ENCODE peak calls at places on chromosomes 16 and 17, in eight cellular contexts. One of them, this sample, is unnamed.

GRCh38 chr16:13110124-13110796 is 208.9 kb downstream of the SHISA9 start:
- DNase-seq in CD8-positive, alpha-beta memory T cell: no peak
- DNase-seq in HEK293T: no peak
- DNase-seq in bronchial epithelial cell: peak; percentile 3
- DNase-seq in dermis blood vessel endothelial cell: no peak
- DNase-seq in mesenchymal stem cell: peak; percentile 71
- DNase-seq in GM03348: no peak
- DNase-seq in cerebellar nuclear complex: no peak
- DNase-seq in this sample: peak; percentile 46

GRCh38 chr17:74373838-74374606 is 6.7 kb downstream of the GPR142 start:
- DNase-seq in CD8-positive, alpha-beta memory T cell: no peak
- DNase-seq in HEK293T: no peak
- DNase-seq in bronchial epithelial cell: no peak
- DNase-seq in dermis blood vessel endothelial cell: no peak
- DNase-seq in mesenchymal stem cell: peak; percentile 2
- DNase-seq in GM03348: no peak
- DNase-seq in cerebellar nuclear complex: no peak
- DNase-seq in this sample: no peak

GRCh38 chr16:50688867-50689266 is 4.5 kb upstream of the NOD2 start:
- DNase-seq in CD8-positive, alpha-beta memory T cell: no peak
- DNase-seq in HEK293T: no peak
- DNase-seq in bronchial epithelial cell: no peak
- DNase-seq in dermis blood vessel endothelial cell: no peak
- DNase-seq in mesenchymal stem cell: no peak
- DNase-seq in GM03348: no peak
- DNase-seq in cerebellar nuclear complex: no peak
- DNase-seq in this sample: no peak

GRCh38 chr17:18955009-18955408 is 3.0 kb downstream of the SLC5A10 start:
- DNase-seq in CD8-positive, alpha-beta memory T cell: no peak
- DNase-seq in HEK293T: no peak
- DNase-seq in bronchial epithelial cell: no peak
- DNase-seq in dermis blood vessel endothelial cell: no peak
- DNase-seq in mesenchymal stem cell: no peak
- DNase-seq in GM03348: no peak
- DNase-seq in cerebellar nuclear complex: no peak
- DNase-seq in this sample: no peak

GRCh38 chr17:67836205-67836987 is 11.1 kb downstream of the BPTF start:
- DNase-seq in CD8-positive, alpha-beta memory T cell: no peak
- DNase-seq in HEK293T: no peak
- DNase-seq in bronchial epithelial cell: no peak
- DNase-seq in dermis blood vessel endothelial cell: no peak
- DNase-seq in mesenchymal stem cell: peak; percentile 43
- DNase-seq in GM03348: peak; percentile 33
- DNase-seq in cerebellar nuclear complex: no peak
- DNase-seq in this sample: peak; percentile 53

GRCh38 chr17:56581635-56582605 is 11.6 kb upstream of the NOG start:
- DNase-seq in CD8-positive, alpha-beta memory T cell: no peak
- DNase-seq in HEK293T: no peak
- DNase-seq in bronchial epithelial cell: no peak
- DNase-seq in dermis blood vessel endothelial cell: no peak
- DNase-seq in mesenchymal stem cell: no peak
- DNase-seq in GM03348: no peak
- DNase-seq in cerebellar nuclear complex: no peak
- DNase-seq in this sample: no peak

GRCh38 chr17:329794-330420 is 22.7 kb downstream of the RPH3AL start:
- DNase-seq in CD8-positive, alpha-beta memory T cell: no peak
- DNase-seq in HEK293T: no peak
- DNase-seq in bronchial epithelial cell: no peak
- DNase-seq in dermis blood vessel endothelial cell: no peak
- DNase-seq in mesenchymal stem cell: no peak
- DNase-seq in GM03348: no peak
- DNase-seq in cerebellar nuclear complex: no peak
- DNase-seq in this sample: no peak

GRCh38 chr16:12601290-12601900 is 202.3 kb downstream of the CPPED1 start:
- DNase-seq in CD8-positive, alpha-beta memory T cell: no peak
- DNase-seq in HEK293T: no peak
- DNase-seq in bronchial epithelial cell: no peak
- DNase-seq in dermis blood vessel endothelial cell: no peak
- DNase-seq in mesenchymal stem cell: no peak
- DNase-seq in GM03348: no peak
- DNase-seq in cerebellar nuclear complex: no peak
- DNase-seq in this sample: no peak

GRCh38 chr16:64133396-64133795 is 988.5 kb downstream of the CDH11 start:
- DNase-seq in CD8-positive, alpha-beta memory T cell: no peak
- DNase-seq in HEK293T: no peak
- DNase-seq in bronchial epithelial cell: no peak
- DNase-seq in dermis blood vessel endothelial cell: no peak
- DNase-seq in mesenchymal stem cell: no peak
- DNase-seq in GM03348: no peak
- DNase-seq in cerebellar nuclear complex: no peak
- DNase-seq in this sample: no peak

GRCh38 chr16:24670623-24671454 is 58.6 kb upstream of the TNRC6A start:
- DNase-seq in CD8-positive, alpha-beta memory T cell: no peak
- DNase-seq in HEK293T: no peak
- DNase-seq in bronchial epithelial cell: peak; percentile 44
- DNase-seq in dermis blood vessel endothelial cell: peak; percentile 61
- DNase-seq in mesenchymal stem cell: peak; percentile 96
- DNase-seq in GM03348: peak; percentile 65
- DNase-seq in cerebellar nuclear complex: peak; percentile 98
- DNase-seq in this sample: peak; percentile 87

GRCh38 chr16:75506107-75506506 is 10.9 kb upstream of the CHST6 start:
- DNase-seq in CD8-positive, alpha-beta memory T cell: no peak
- DNase-seq in HEK293T: no peak
- DNase-seq in bronchial epithelial cell: no peak
- DNase-seq in dermis blood vessel endothelial cell: no peak
- DNase-seq in mesenchymal stem cell: no peak
- DNase-seq in GM03348: no peak
- DNase-seq in cerebellar nuclear complex: no peak
- DNase-seq in this sample: no peak

GRCh38 chr17:82229686-82230626 is 1.1 kb downstream of the SLC16A3 start:
- DNase-seq in CD8-positive, alpha-beta memory T cell: no peak
- DNase-seq in HEK293T: no peak
- DNase-seq in bronchial epithelial cell: no peak
- DNase-seq in dermis blood vessel endothelial cell: peak; percentile 32
- DNase-seq in mesenchymal stem cell: peak; percentile 50
- DNase-seq in GM03348: no peak
- DNase-seq in cerebellar nuclear complex: no peak
- DNase-seq in this sample: peak; percentile 45

GRCh38 chr17:7854851-7855642 is at the start of gene TMEM88:
- DNase-seq in CD8-positive, alpha-beta memory T cell: no peak
- DNase-seq in HEK293T: no peak
- DNase-seq in bronchial epithelial cell: no peak
- DNase-seq in dermis blood vessel endothelial cell: peak; percentile 51
- DNase-seq in mesenchymal stem cell: peak; percentile 50
- DNase-seq in GM03348: no peak
- DNase-seq in cerebellar nuclear complex: no peak
- DNase-seq in this sample: no peak

GRCh38 chr16:8667492-8667891 is 6.9 kb upstream of the ABAT start:
- DNase-seq in CD8-positive, alpha-beta memory T cell: no peak
- DNase-seq in HEK293T: no peak
- DNase-seq in bronchial epithelial cell: no peak
- DNase-seq in dermis blood vessel endothelial cell: no peak
- DNase-seq in mesenchymal stem cell: no peak
- DNase-seq in GM03348: no peak
- DNase-seq in cerebellar nuclear complex: no peak
- DNase-seq in this sample: no peak

GRCh38 chr17:76582660-76583059 is 3.0 kb downstream of the ST6GALNAC2 start:
- DNase-seq in CD8-positive, alpha-beta memory T cell: no peak
- DNase-seq in HEK293T: no peak
- DNase-seq in bronchial epithelial cell: peak; percentile 94
- DNase-seq in dermis blood vessel endothelial cell: no peak
- DNase-seq in mesenchymal stem cell: no peak
- DNase-seq in GM03348: no peak
- DNase-seq in cerebellar nuclear complex: no peak
- DNase-seq in this sample: no peak

GRCh38 chr17:73349138-73349537 is 37.3 kb upstream of the CDC42EP4 start:
- DNase-seq in CD8-positive, alpha-beta memory T cell: no peak
- DNase-seq in HEK293T: no peak
- DNase-seq in bronchial epithelial cell: no peak
- DNase-seq in dermis blood vessel endothelial cell: no peak
- DNase-seq in mesenchymal stem cell: no peak
- DNase-seq in GM03348: no peak
- DNase-seq in cerebellar nuclear complex: no peak
- DNase-seq in this sample: no peak

GRCh38 chr16:54585966-54586365 is 299.4 kb upstream of the IRX3 start:
- DNase-seq in CD8-positive, alpha-beta memory T cell: no peak
- DNase-seq in HEK293T: no peak
- DNase-seq in bronchial epithelial cell: no peak
- DNase-seq in dermis blood vessel endothelial cell: no peak
- DNase-seq in mesenchymal stem cell: no peak
- DNase-seq in GM03348: no peak
- DNase-seq in cerebellar nuclear complex: no peak
- DNase-seq in this sample: no peak

GRCh38 chr17:56083475-56083874 is 69.8 kb upstream of the ANKFN1 start:
- DNase-seq in CD8-positive, alpha-beta memory T cell: no peak
- DNase-seq in HEK293T: no peak
- DNase-seq in bronchial epithelial cell: no peak
- DNase-seq in dermis blood vessel endothelial cell: no peak
- DNase-seq in mesenchymal stem cell: no peak
- DNase-seq in GM03348: no peak
- DNase-seq in cerebellar nuclear complex: no peak
- DNase-seq in this sample: no peak

GRCh38 chr17:31373150-31374082 is 18.1 kb upstream of the RAB11FIP4 start:
- DNase-seq in CD8-positive, alpha-beta memory T cell: peak; percentile 36
- DNase-seq in HEK293T: no peak
- DNase-seq in bronchial epithelial cell: peak; percentile 52
- DNase-seq in dermis blood vessel endothelial cell: peak; percentile 76
- DNase-seq in mesenchymal stem cell: peak; percentile 70
- DNase-seq in GM03348: peak; percentile 69
- DNase-seq in cerebellar nuclear complex: no peak
- DNase-seq in this sample: peak; percentile 77

GRCh38 chr17:78585231-78585630 is 8.0 kb upstream of the DNAH17 start:
- DNase-seq in CD8-positive, alpha-beta memory T cell: no peak
- DNase-seq in HEK293T: no peak
- DNase-seq in bronchial epithelial cell: no peak
- DNase-seq in dermis blood vessel endothelial cell: no peak
- DNase-seq in mesenchymal stem cell: no peak
- DNase-seq in GM03348: no peak
- DNase-seq in cerebellar nuclear complex: no peak
- DNase-seq in this sample: no peak

GRCh38 chr17:47732399-47733046 is 513 bp upstream of the TBX21 start:
- DNase-seq in CD8-positive, alpha-beta memory T cell: no peak
- DNase-seq in HEK293T: no peak
- DNase-seq in bronchial epithelial cell: no peak
- DNase-seq in dermis blood vessel endothelial cell: no peak
- DNase-seq in mesenchymal stem cell: no peak
- DNase-seq in GM03348: no peak
- DNase-seq in cerebellar nuclear complex: no peak
- DNase-seq in this sample: no peak

GRCh38 chr16:71352466-71352865 is 6.1 kb upstream of the CALB2 start:
- DNase-seq in CD8-positive, alpha-beta memory T cell: no peak
- DNase-seq in HEK293T: no peak
- DNase-seq in bronchial epithelial cell: no peak
- DNase-seq in dermis blood vessel endothelial cell: no peak
- DNase-seq in mesenchymal stem cell: no peak
- DNase-seq in GM03348: no peak
- DNase-seq in cerebellar nuclear complex: no peak
- DNase-seq in this sample: no peak

GRCh38 chr16:50228364-50228868 is 37.9 kb upstream of the ADCY7 start:
- DNase-seq in CD8-positive, alpha-beta memory T cell: no peak
- DNase-seq in HEK293T: no peak
- DNase-seq in bronchial epithelial cell: no peak
- DNase-seq in dermis blood vessel endothelial cell: no peak
- DNase-seq in mesenchymal stem cell: no peak
- DNase-seq in GM03348: no peak
- DNase-seq in cerebellar nuclear complex: no peak
- DNase-seq in this sample: no peak

GRCh38 chr16:89316701-89317100 is 99.2 kb downstream of the ZNF778 start:
- DNase-seq in CD8-positive, alpha-beta memory T cell: no peak
- DNase-seq in HEK293T: no peak
- DNase-seq in bronchial epithelial cell: no peak
- DNase-seq in dermis blood vessel endothelial cell: peak; percentile 24
- DNase-seq in mesenchymal stem cell: no peak
- DNase-seq in GM03348: no peak
- DNase-seq in cerebellar nuclear complex: no peak
- DNase-seq in this sample: no peak

GRCh38 chr17:48148029-48148759 is 40.6 kb downstream of the SNX11 start:
- DNase-seq in CD8-positive, alpha-beta memory T cell: no peak
- DNase-seq in HEK293T: no peak
- DNase-seq in bronchial epithelial cell: no peak
- DNase-seq in dermis blood vessel endothelial cell: no peak
- DNase-seq in mesenchymal stem cell: no peak
- DNase-seq in GM03348: no peak
- DNase-seq in cerebellar nuclear complex: no peak
- DNase-seq in this sample: no peak

GRCh38 chr16:12406158-12406557 is 397.5 kb downstream of the CPPED1 start:
- DNase-seq in CD8-positive, alpha-beta memory T cell: no peak
- DNase-seq in HEK293T: no peak
- DNase-seq in bronchial epithelial cell: no peak
- DNase-seq in dermis blood vessel endothelial cell: peak; percentile 95
- DNase-seq in mesenchymal stem cell: peak; percentile 80
- DNase-seq in GM03348: no peak
- DNase-seq in cerebellar nuclear complex: no peak
- DNase-seq in this sample: no peak